ENCODE peak calls at places on chromosomes 5 and 9, in eight cellular contexts. Z is BJ, M is OCI-LY7, F is neural progenitor cell, V is body of pancreas, I is Peyer's patch, P is cardiac muscle cell, D is lower lobe of right lung. H is an unnamed sample.

GRCh38 chr5:159616967-159617366 is 286.7 kb upstream of the IL12B start:
- DNase-seq in Z (no peak), M (no peak), F (no peak), V (no peak), I (no peak), P (no peak), D (no peak), H (no peak)

GRCh38 chr9:84988621-84989020 is 319.1 kb downstream of the NTRK2 start:
- DNase-seq in Z (no peak), M (no peak), F (no peak), V (no peak), I (no peak), P (no peak), D (no peak), H (no peak)

GRCh38 chr9:24698864-24699518 is 153.3 kb upstream of the IZUMO3 start:
- DNase-seq in Z (no peak), M (peak), F (no peak), V (no peak), I (no peak), P (no peak), D (no peak), H (no peak)

GRCh38 chr9:10260501-10260900 is 352.3 kb downstream of the PTPRD start:
- DNase-seq in Z (no peak), M (no peak), F (no peak), V (no peak), I (no peak), P (no peak), D (no peak), H (no peak)

GRCh38 chr5:71836547-71837112 is 117.6 kb downstream of the CARTPT start:
- DNase-seq in Z (no peak), M (no peak), F (no peak), V (no peak), I (no peak), P (no peak), D (no peak), H (peak)

GRCh38 chr9:80664327-80665210 is 1024.8 kb downstream of the TLE1 start:
- DNase-seq in Z (no peak), M (no peak), F (peak), V (no peak), I (no peak), P (no peak), D (no peak), H (no peak)

GRCh38 chr5:67515762-67516161 is 319.2 kb upstream of the CD180 start:
- DNase-seq in Z (no peak), M (no peak), F (no peak), V (no peak), I (no peak), P (no peak), D (no peak), H (no peak)

GRCh38 chr5:54889826-54890225 is 95.6 kb downstream of the ESM1 start:
- DNase-seq in Z (peak), M (no peak), F (no peak), V (no peak), I (no peak), P (peak), D (no peak), H (peak)

GRCh38 chr5:28380172-28380571 is 1341.8 kb upstream of the CDH9 start:
- DNase-seq in Z (no peak), M (no peak), F (no peak), V (no peak), I (no peak), P (no peak), D (no peak), H (no peak)
- TF ChIP-seq CTCF in Z (no peak), M (no peak), F (no peak), V (no peak), I (no peak), P (no peak), D (no peak), H (no peak)

DNA sequence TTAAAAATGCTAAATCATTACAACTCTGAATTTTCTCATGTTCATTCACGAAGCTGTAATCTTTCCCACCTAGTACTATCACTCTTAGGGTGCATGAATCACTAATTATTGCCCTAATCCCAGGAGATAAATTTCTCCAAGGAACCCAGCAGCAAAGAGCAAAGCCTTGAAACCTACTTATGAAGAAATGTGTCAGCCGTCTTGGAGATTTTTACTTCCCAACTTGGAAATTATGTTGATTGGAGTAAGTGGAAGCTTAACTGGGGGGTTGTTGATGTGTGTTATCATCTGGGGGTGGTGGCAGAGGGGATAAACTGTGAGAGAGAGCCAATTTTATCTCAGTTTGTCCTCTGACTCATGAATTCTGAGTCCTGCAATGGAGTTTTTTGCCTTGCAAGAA is 440.5 kb upstream of the WWC1 start:
- DNase-seq in Z (no peak), M (no peak), F (no peak), V (no peak), I (no peak), P (no peak), D (no peak), H (peak)
- TF ChIP-seq CTCF in Z (no peak), M (no peak), F (no peak), V (no peak), I (no peak), P (no peak), D (no peak), H (no peak)

GRCh38 chr9:112780637-112781036 is 30.1 kb downstream of the SNX30 start:
- DNase-seq in Z (no peak), M (no peak), F (no peak), V (no peak), I (no peak), P (no peak), D (no peak), H (no peak)
- TF ChIP-seq CTCF in Z (no peak), M (no peak), F (no peak), V (no peak), I (no peak), P (no peak), D (no peak), H (no peak)

GRCh38 chr9:37180138-37180537 is 59.8 kb downstream of the ZCCHC7 start:
- DNase-seq in Z (no peak), M (no peak), F (no peak), V (no peak), I (no peak), P (no peak), D (no peak), H (no peak)
- TF ChIP-seq CTCF in Z (no peak), M (peak), F (peak), V (no peak), I (no peak), P (no peak), D (no peak), H (no peak)

DNA sequence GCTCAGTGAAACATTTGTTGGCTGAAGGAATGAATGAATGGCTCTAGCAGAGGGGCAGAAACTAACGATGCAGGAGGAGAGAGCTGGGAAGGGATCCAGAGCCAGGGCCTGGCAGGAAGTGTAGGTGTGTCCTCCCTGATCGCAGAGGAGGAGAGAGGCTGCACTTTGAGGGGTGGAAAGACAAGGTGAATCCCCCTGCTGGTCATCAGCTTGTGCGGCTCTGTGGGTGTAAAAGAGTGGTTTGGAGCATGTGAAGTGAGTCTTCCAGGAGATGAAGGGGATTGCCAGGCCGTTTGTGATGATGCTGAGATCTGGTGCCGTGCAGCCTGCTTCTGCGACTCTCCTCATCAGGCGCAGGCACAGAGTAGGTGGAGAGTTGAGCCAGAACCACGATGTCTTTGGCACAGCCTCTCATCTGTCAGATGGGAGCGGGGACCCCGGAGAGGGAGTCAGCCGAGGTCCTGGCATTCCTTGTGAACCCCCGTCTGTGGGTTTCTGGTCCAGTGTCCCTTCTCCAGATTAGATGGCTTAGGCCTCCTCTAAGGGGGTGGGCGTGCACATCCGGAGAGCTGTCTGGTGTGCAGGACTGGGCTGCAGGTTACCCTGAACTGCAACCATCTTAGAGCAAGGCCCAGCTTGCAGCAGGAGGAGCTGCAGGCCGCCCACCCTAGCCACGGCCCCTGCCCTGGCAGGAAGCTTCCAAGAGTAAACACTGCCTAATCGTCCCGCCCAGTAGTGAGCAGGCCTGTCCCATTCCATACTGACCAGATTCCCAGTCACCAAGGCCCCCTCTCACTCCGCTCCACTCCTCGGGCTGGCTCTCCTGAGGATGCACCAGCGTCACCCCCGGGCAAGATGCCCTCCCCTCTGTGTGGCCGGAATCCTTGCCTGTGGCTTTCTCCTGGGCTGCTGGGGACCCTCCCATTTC is at the start of gene ADAMTS13:
- DNase-seq in Z (no peak), M (peak), F (peak), V (no peak), I (no peak), P (no peak), D (no peak), H (no peak)
- TF ChIP-seq CTCF in Z (no peak), M (peak), F (peak), V (no peak), I (no peak), P (peak), D (no peak), H (no peak)

DNA sequence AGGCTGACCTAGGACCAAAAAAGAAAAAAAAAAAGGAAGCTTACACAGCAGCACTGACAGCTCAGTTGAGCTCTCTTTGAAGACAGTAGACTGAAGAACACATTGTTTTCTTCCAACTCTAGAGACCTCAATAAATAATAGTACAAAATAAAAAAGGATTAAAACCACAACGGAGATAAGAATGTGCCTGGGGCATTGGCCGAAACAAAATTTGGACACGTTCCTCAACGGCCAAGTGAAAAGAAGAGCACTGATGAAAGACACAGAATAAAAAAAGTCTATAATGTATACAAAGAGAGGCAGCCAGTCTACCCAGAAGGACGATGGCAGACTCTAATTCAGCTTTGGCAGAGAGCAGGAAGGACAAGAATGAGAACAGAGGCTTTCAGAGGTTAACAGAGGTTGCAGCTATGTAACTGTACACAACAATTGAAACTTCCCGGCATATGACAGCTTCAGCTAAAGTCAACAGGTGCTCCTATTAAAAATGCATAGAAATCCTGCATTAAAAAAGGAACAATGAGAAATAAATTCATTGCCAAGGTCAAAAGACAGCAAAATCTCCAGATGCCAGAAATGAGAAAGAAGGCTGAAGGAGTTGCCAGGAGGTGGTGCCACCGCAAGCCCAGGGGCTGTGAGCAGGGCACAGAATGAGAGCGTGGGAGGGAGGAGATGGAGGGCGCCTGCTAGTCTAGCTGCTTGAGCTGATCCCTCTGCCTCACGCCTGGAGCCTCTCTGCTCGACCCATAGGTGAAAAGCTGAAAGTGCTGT is 113.9 kb downstream of the DCP2 start:
- DNase-seq in Z (no peak), M (no peak), F (no peak), V (no peak), I (no peak), P (no peak), D (no peak), H (peak)
- TF ChIP-seq CTCF in Z (no peak), M (no peak), F (no peak), V (no peak), I (no peak), P (no peak), D (no peak), H (no peak)